ENCODE peak calls at places on chromosome 22, in seven cellular contexts. One of them, this sample, is unnamed.

GRCh38 chr22:46299101-46299500 is 2.4 kb downstream of the GTSE1 start:
- DNase-seq in GM23338: no peak
- DNase-seq in HCT116: no peak
- DNase-seq in HepG2: no peak
- DNase-seq in stomach: no peak
- DNase-seq in sigmoid colon: no peak
- DNase-seq in spleen: peak; percentile 68
- DNase-seq in this sample: no peak

GRCh38 chr22:43288807-43289417 is 54.3 kb downstream of the SCUBE1 start:
- DNase-seq in GM23338: no peak
- DNase-seq in HCT116: no peak
- DNase-seq in HepG2: no peak
- DNase-seq in stomach: no peak
- DNase-seq in sigmoid colon: no peak
- DNase-seq in spleen: no peak
- DNase-seq in this sample: no peak

GRCh38 chr22:47781024-47781423 is 1018.6 kb downstream of the TBC1D22A start:
- DNase-seq in GM23338: no peak
- DNase-seq in HCT116: no peak
- DNase-seq in HepG2: no peak
- DNase-seq in stomach: no peak
- DNase-seq in sigmoid colon: no peak
- DNase-seq in spleen: no peak
- DNase-seq in this sample: no peak

GRCh38 chr22:50530280-50530856 is 556 bp upstream of the TYMP start:
- DNase-seq in GM23338: peak; percentile 44
- DNase-seq in HCT116: peak; percentile 73
- DNase-seq in HepG2: peak; percentile 74
- DNase-seq in stomach: peak; percentile 91
- DNase-seq in sigmoid colon: peak; percentile 93
- DNase-seq in spleen: peak; percentile 97
- DNase-seq in this sample: peak; percentile 72

GRCh38 chr22:24247564-24248344 is 2.9 kb upstream of the GGT5 start:
- DNase-seq in GM23338: peak; percentile 91
- DNase-seq in HCT116: peak; percentile 43
- DNase-seq in HepG2: peak; percentile 66
- DNase-seq in stomach: peak; percentile 88
- DNase-seq in sigmoid colon: peak; percentile 98
- DNase-seq in spleen: peak; percentile 91
- DNase-seq in this sample: peak; percentile 88

GRCh38 chr22:42364641-42365336 is 67.4 kb downstream of the NFAM1 start:
- DNase-seq in GM23338: no peak
- DNase-seq in HCT116: no peak
- DNase-seq in HepG2: no peak
- DNase-seq in stomach: no peak
- DNase-seq in sigmoid colon: peak; percentile 81
- DNase-seq in spleen: no peak
- DNase-seq in this sample: no peak

GRCh38 chr22:47034076-47034808 is 271.8 kb downstream of the TBC1D22A start:
- DNase-seq in GM23338: no peak
- DNase-seq in HCT116: no peak
- DNase-seq in HepG2: no peak
- DNase-seq in stomach: no peak
- DNase-seq in sigmoid colon: peak; percentile 41
- DNase-seq in spleen: peak; percentile 38
- DNase-seq in this sample: no peak

GRCh38 chr22:19233189-19233661 is 54.7 kb upstream of the SLC25A1 start:
- DNase-seq in GM23338: no peak
- DNase-seq in HCT116: no peak
- DNase-seq in HepG2: no peak
- DNase-seq in stomach: no peak
- DNase-seq in sigmoid colon: no peak
- DNase-seq in spleen: no peak
- DNase-seq in this sample: no peak

GRCh38 chr22:24727218-24727851 is 47.2 kb downstream of the PIWIL3 start:
- DNase-seq in GM23338: no peak
- DNase-seq in HCT116: peak; percentile 72
- DNase-seq in HepG2: peak; percentile 92
- DNase-seq in stomach: peak; percentile 48
- DNase-seq in sigmoid colon: no peak
- DNase-seq in spleen: no peak
- DNase-seq in this sample: peak; percentile 36

GRCh38 chr22:19360300-19360792 is 68.8 kb upstream of the CLTCL1 start:
- DNase-seq in GM23338: peak; percentile 6
- DNase-seq in HCT116: no peak
- DNase-seq in HepG2: no peak
- DNase-seq in stomach: no peak
- DNase-seq in sigmoid colon: no peak
- DNase-seq in spleen: no peak
- DNase-seq in this sample: no peak

GRCh38 chr22:17159504-17159951 is 451 bp upstream of the HDHD5 start:
- DNase-seq in GM23338: peak; percentile 63
- DNase-seq in HCT116: peak; percentile 54
- DNase-seq in HepG2: no peak
- DNase-seq in stomach: peak; percentile 62
- DNase-seq in sigmoid colon: peak; percentile 82
- DNase-seq in spleen: no peak
- DNase-seq in this sample: peak; percentile 47

GRCh38 chr22:22593964-22594656 is 35.0 kb upstream of the PRAME start:
- DNase-seq in GM23338: peak; percentile 78
- DNase-seq in HCT116: peak; percentile 48
- DNase-seq in HepG2: peak; percentile 27
- DNase-seq in stomach: peak; percentile 30
- DNase-seq in sigmoid colon: no peak
- DNase-seq in spleen: peak; percentile 83
- DNase-seq in this sample: no peak

GRCh38 chr22:19779685-19780268 is 19.2 kb downstream of the TBX1 start:
- DNase-seq in GM23338: no peak
- DNase-seq in HCT116: no peak
- DNase-seq in HepG2: no peak
- DNase-seq in stomach: no peak
- DNase-seq in sigmoid colon: no peak
- DNase-seq in spleen: peak; percentile 56
- DNase-seq in this sample: no peak

GRCh38 chr22:48369789-48370507 is 1457.7 kb downstream of the BRD1 start:
- DNase-seq in GM23338: peak; percentile 21
- DNase-seq in HCT116: no peak
- DNase-seq in HepG2: peak; percentile 85
- DNase-seq in stomach: peak; percentile 21
- DNase-seq in sigmoid colon: peak; percentile 42
- DNase-seq in spleen: peak; percentile 10
- DNase-seq in this sample: no peak

GRCh38 chr22:45578524-45579147 is 76.0 kb downstream of the FBLN1 start:
- DNase-seq in GM23338: no peak
- DNase-seq in HCT116: no peak
- DNase-seq in HepG2: no peak
- DNase-seq in stomach: no peak
- DNase-seq in sigmoid colon: no peak
- DNase-seq in spleen: peak; percentile 64
- DNase-seq in this sample: no peak

GRCh38 chr22:32618461-32619140 is 144.0 kb downstream of the FBXO7 start:
- DNase-seq in GM23338: no peak
- DNase-seq in HCT116: no peak
- DNase-seq in HepG2: no peak
- DNase-seq in stomach: no peak
- DNase-seq in sigmoid colon: peak; percentile 90
- DNase-seq in spleen: peak; percentile 51
- DNase-seq in this sample: peak; percentile 31

GRCh38 chr22:43862074-43862881 is at the start of gene SULT4A1:
- DNase-seq in GM23338: peak; percentile 78
- DNase-seq in HCT116: peak; percentile 19
- DNase-seq in HepG2: no peak
- DNase-seq in stomach: no peak
- DNase-seq in sigmoid colon: peak; percentile 62
- DNase-seq in spleen: peak; percentile 52
- DNase-seq in this sample: no peak

GRCh38 chr22:44983878-44984482 is 25.8 kb downstream of the PHF21B start:
- DNase-seq in GM23338: no peak
- DNase-seq in HCT116: no peak
- DNase-seq in HepG2: no peak
- DNase-seq in stomach: no peak
- DNase-seq in sigmoid colon: no peak
- DNase-seq in spleen: no peak
- DNase-seq in this sample: no peak

GRCh38 chr22:49827853-49828598 is at the start of gene BRD1:
- DNase-seq in GM23338: peak; percentile 74
- DNase-seq in HCT116: no peak
- DNase-seq in HepG2: no peak
- DNase-seq in stomach: peak; percentile 73
- DNase-seq in sigmoid colon: no peak
- DNase-seq in spleen: peak; percentile 94
- DNase-seq in this sample: no peak

GRCh38 chr22:19666663-19667593 is 47.4 kb upstream of the SEPTIN5 start:
- DNase-seq in GM23338: no peak
- DNase-seq in HCT116: no peak
- DNase-seq in HepG2: no peak
- DNase-seq in stomach: no peak
- DNase-seq in sigmoid colon: no peak
- DNase-seq in spleen: no peak
- DNase-seq in this sample: no peak

GRCh38 chr22:30205281-30206115 is 41.1 kb downstream of the LIF start:
- DNase-seq in GM23338: no peak
- DNase-seq in HCT116: no peak
- DNase-seq in HepG2: peak; percentile 40
- DNase-seq in stomach: peak; percentile 25
- DNase-seq in sigmoid colon: peak; percentile 87
- DNase-seq in spleen: no peak
- DNase-seq in this sample: no peak

GRCh38 chr22:46084943-46085830 is 65.1 kb upstream of the PPARA start:
- DNase-seq in GM23338: no peak
- DNase-seq in HCT116: no peak
- DNase-seq in HepG2: no peak
- DNase-seq in stomach: peak; percentile 93
- DNase-seq in sigmoid colon: peak; percentile 95
- DNase-seq in spleen: peak; percentile 88
- DNase-seq in this sample: peak; percentile 91

GRCh38 chr22:38504731-38505594 is 1.1 kb downstream of the DDX17 start:
- DNase-seq in GM23338: peak; percentile 53
- DNase-seq in HCT116: no peak
- DNase-seq in HepG2: peak; percentile 53
- DNase-seq in stomach: peak; percentile 63
- DNase-seq in sigmoid colon: peak; percentile 78
- DNase-seq in spleen: peak; percentile 90
- DNase-seq in this sample: peak; percentile 33

GRCh38 chr22:38506118-38506962 is at the start of gene DDX17:
- DNase-seq in GM23338: peak; percentile 98
- DNase-seq in HCT116: peak; percentile 91
- DNase-seq in HepG2: peak; percentile 94
- DNase-seq in stomach: peak; percentile 96
- DNase-seq in sigmoid colon: peak; percentile 98
- DNase-seq in spleen: peak; percentile 97
- DNase-seq in this sample: peak; percentile 96

GRCh38 chr22:38501797-38502672 is 4.1 kb downstream of the DDX17 start:
- DNase-seq in GM23338: no peak
- DNase-seq in HCT116: no peak
- DNase-seq in HepG2: no peak
- DNase-seq in stomach: no peak
- DNase-seq in sigmoid colon: no peak
- DNase-seq in spleen: no peak
- DNase-seq in this sample: no peak

GRCh38 chr22:38503021-38503420 is 3.1 kb downstream of the DDX17 start:
- DNase-seq in GM23338: no peak
- DNase-seq in HCT116: no peak
- DNase-seq in HepG2: no peak
- DNase-seq in stomach: no peak
- DNase-seq in sigmoid colon: no peak
- DNase-seq in spleen: no peak
- DNase-seq in this sample: no peak

GRCh38 chr22:38505595-38506117 is 455 bp downstream of the DDX17 start:
- DNase-seq in GM23338: peak; percentile 52
- DNase-seq in HCT116: no peak
- DNase-seq in HepG2: no peak
- DNase-seq in stomach: peak; percentile 79
- DNase-seq in sigmoid colon: peak; percentile 91
- DNase-seq in spleen: peak; percentile 91
- DNase-seq in this sample: peak; percentile 65
- TF ChIP-seq POLR2AphosphoS5 in GM23338: no peak
- TF ChIP-seq POLR2AphosphoS5 in HCT116: peak; percentile 44
- TF ChIP-seq POLR2AphosphoS5 in HepG2: no peak
- TF ChIP-seq POLR2AphosphoS5 in stomach: peak; percentile 61
- TF ChIP-seq POLR2AphosphoS5 in sigmoid colon: peak; percentile 36
- TF ChIP-seq POLR2AphosphoS5 in spleen: no peak
- TF ChIP-seq POLR2AphosphoS5 in this sample: no peak

GRCh38 chr22:36165161-36165560 is 4.6 kb upstream of the APOL3 start:
- DNase-seq in GM23338: no peak
- DNase-seq in HCT116: no peak
- DNase-seq in HepG2: no peak
- DNase-seq in stomach: no peak
- DNase-seq in sigmoid colon: no peak
- DNase-seq in spleen: no peak
- DNase-seq in this sample: no peak
- H3K4me1 ChIP-seq in GM23338: peaks cover 8% of the 10 kb centered on the region
- H3K4me1 ChIP-seq in HCT116: no peaks in the 10 kb centered on the region
- H3K4me1 ChIP-seq in HepG2: peaks cover 28% of the 10 kb centered on the region
- H3K4me1 ChIP-seq in stomach: peaks cover 23% of the 10 kb centered on the region
- H3K4me1 ChIP-seq in sigmoid colon: peaks cover 9% of the 10 kb centered on the region
- H3K4me1 ChIP-seq in spleen: peaks cover 74% of the 10 kb centered on the region
- H3K4me1 ChIP-seq in this sample: no peaks in the 10 kb centered on the region

DNA sequence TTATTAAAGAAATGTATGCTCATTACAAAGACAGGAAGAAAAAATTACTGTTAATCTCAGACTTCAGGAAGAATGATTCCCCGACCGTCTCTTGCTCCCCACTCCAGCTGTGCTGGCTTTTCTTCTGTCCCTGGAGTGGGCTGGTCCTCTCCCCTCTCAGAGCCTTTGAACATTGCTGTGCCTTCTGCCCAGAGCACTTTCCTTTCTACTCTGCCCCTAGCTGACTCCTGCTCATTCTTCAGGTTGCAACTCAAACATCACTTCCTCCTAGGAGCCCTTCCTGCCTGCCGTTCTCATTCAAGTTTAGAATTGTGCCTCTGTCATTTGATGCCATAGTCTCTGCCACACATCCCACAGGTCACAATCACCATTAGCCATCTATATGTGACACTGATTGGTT is 329.5 kb downstream of the MIAT start:
- DNase-seq in GM23338: no peak
- DNase-seq in HCT116: no peak
- DNase-seq in HepG2: no peak
- DNase-seq in stomach: no peak
- DNase-seq in sigmoid colon: no peak
- DNase-seq in spleen: no peak
- DNase-seq in this sample: no peak
- H3K4me3 ChIP-seq in GM23338: no peak overlapping the region
- H3K4me3 ChIP-seq in HCT116: no peak overlapping the region
- H3K4me3 ChIP-seq in HepG2: no peak overlapping the region
- H3K4me3 ChIP-seq in stomach: no peak overlapping the region
- H3K4me3 ChIP-seq in sigmoid colon: no peak overlapping the region
- H3K4me3 ChIP-seq in spleen: no peak overlapping the region
- H3K4me3 ChIP-seq in this sample: no peak overlapping the region

DNA sequence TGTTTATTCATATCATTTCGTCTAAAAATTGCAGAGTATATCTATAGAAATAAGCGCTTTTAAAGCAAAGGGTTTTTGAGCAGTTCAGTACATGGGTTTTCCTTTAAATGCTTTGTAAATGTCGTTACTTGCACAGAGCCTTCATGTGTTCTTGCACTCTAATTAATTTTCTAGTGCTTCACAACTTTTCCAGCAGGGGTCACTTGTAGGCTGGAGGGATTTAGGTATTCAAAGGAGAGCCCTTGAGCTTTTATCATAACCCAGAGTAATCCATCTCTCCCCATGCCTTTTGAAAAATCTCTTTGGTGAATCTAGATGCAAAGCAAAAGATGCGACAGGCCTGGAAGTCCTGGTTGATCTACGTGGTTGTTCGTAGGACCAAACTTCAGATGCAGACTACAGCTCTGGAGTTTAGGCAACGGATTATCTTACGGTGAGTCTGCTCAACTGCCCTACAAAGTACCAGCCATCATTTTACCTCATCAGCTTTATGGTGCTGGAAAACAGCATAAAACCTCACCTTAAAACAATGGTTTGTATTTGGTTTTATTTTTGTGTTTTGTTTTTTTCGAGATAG is 60.4 kb downstream of the SFI1 start:
- DNase-seq in GM23338: peak; percentile 60
- DNase-seq in HCT116: peak; percentile 6
- DNase-seq in HepG2: peak; percentile 45
- DNase-seq in stomach: no peak
- DNase-seq in sigmoid colon: no peak
- DNase-seq in spleen: no peak
- DNase-seq in this sample: peak; percentile 10
- TF ChIP-seq POLR2AphosphoS5 in GM23338: no peak
- TF ChIP-seq POLR2AphosphoS5 in HCT116: no peak
- TF ChIP-seq POLR2AphosphoS5 in HepG2: no peak
- TF ChIP-seq POLR2AphosphoS5 in stomach: no peak
- TF ChIP-seq POLR2AphosphoS5 in sigmoid colon: no peak
- TF ChIP-seq POLR2AphosphoS5 in spleen: no peak
- TF ChIP-seq POLR2AphosphoS5 in this sample: no peak